ENCODE peak calls at places on chromosomes 5 and 9, in nine cellular contexts. Q is pancreas, J is cardiac muscle cell, C is BE2C, Y is right lobe of liver, A is heart left ventricle, K is HCT116, W is left ventricle myocardium inferior, X is body of pancreas. N is an unnamed sample.
A peak's percentile ranks its signal among the peaks of the same experiment; 100 is the strongest.

GRCh38 chr5:10666531-10667305 is 94.3 kb downstream of the DAP start:
- DNase-seq in J (no peak), Y (no peak), Q (no peak), X (no peak), K (no peak), A (no peak), C (no peak), W (no peak), N (no peak)

GRCh38 chr9:35814106-35814840 is 569 bp downstream of the HINT2 start:
- DNase-seq in W (peak; percentile 75), Y (peak; percentile 90), X (peak; percentile 81), C (peak; percentile 71), J (peak; percentile 84), A (peak; percentile 68), K (no peak), Q (peak; percentile 85), N (peak; percentile 81)

GRCh38 chr5:135264451-135265445 is 134.3 kb downstream of the MACROH2A1 start:
- DNase-seq in Y (no peak), A (no peak), W (no peak), X (no peak), C (no peak), J (no peak), Q (no peak), K (no peak), N (no peak)

GRCh38 chr9:114034663-114035062 is 43.4 kb downstream of the AMBP start:
- DNase-seq in A (no peak), J (no peak), W (no peak), C (no peak), Q (no peak), Y (peak; percentile 32), X (peak; percentile 1), K (no peak), N (no peak)

GRCh38 chr5:137619191-137619870 is 116.6 kb downstream of the KLHL3 start:
- DNase-seq in J (no peak), C (peak; percentile 95), W (peak; percentile 85), Q (no peak), Y (no peak), K (no peak), X (peak; percentile 49), A (peak; percentile 76), N (no peak)

GRCh38 chr5:87423755-87424154 is 11.0 kb upstream of the CCNH start:
- DNase-seq in C (no peak), W (no peak), A (no peak), J (no peak), X (no peak), Q (no peak), Y (no peak), K (no peak), N (no peak)

GRCh38 chr5:115349001-115349817 is 52.8 kb upstream of the CCDC112 start:
- DNase-seq in Y (peak; percentile 74), K (peak; percentile 36), A (no peak), J (no peak), W (no peak), C (no peak), X (peak; percentile 68), Q (no peak), N (peak; percentile 35)

GRCh38 chr5:139402561-139403158 is 1.2 kb downstream of the SPATA24 start:
- DNase-seq in Q (peak; percentile 23), W (no peak), C (peak; percentile 53), J (no peak), A (no peak), Y (peak; percentile 48), K (peak; percentile 19), X (no peak), N (no peak)

GRCh38 chr9:122572456-122572855 is 10.7 kb downstream of the OR1L8 start:
- DNase-seq in Y (no peak), K (no peak), A (no peak), J (no peak), Q (no peak), W (no peak), X (no peak), C (no peak), N (no peak)

GRCh38 chr5:116650544-116650943 is 75.9 kb upstream of the SEMA6A start:
- DNase-seq in A (no peak), X (peak; percentile 8), Q (no peak), K (no peak), J (no peak), W (no peak), Y (no peak), C (no peak), N (no peak)

GRCh38 chr5:30502277-30502676 is 691.2 kb upstream of the CDH6 start:
- DNase-seq in Y (no peak), J (no peak), X (no peak), A (no peak), C (no peak), Q (no peak), K (no peak), W (no peak), N (no peak)

GRCh38 chr5:150763023-150763793 is 4.4 kb upstream of the DCTN4 start:
- DNase-seq in X (peak; percentile 61), K (no peak), J (peak; percentile 33), Y (peak; percentile 71), A (peak; percentile 39), C (peak; percentile 76), W (peak; percentile 57), Q (no peak), N (no peak)

GRCh38 chr5:178149199-178149932 is 4.3 kb downstream of the NHP2 start:
- DNase-seq in W (no peak), J (no peak), A (no peak), C (no peak), Y (no peak), X (no peak), Q (no peak), K (no peak), N (no peak)

GRCh38 chr5:94157704-94158608 is 416.6 kb upstream of the POU5F2 start:
- DNase-seq in C (no peak), K (no peak), W (no peak), Y (no peak), A (no peak), J (no peak), Q (no peak), X (no peak), N (no peak)

GRCh38 chr9:21454149-21454548 is 13.9 kb downstream of the IFNA1 start:
- DNase-seq in X (no peak), A (no peak), J (no peak), W (no peak), Q (no peak), K (no peak), Y (no peak), C (no peak), N (no peak)

GRCh38 chr5:139181835-139182452 is 16.2 kb downstream of the SIL1 start:
- DNase-seq in Q (no peak), Y (no peak), A (no peak), X (no peak), C (peak; percentile 37), J (no peak), K (peak; percentile 36), W (no peak), N (no peak)

GRCh38 chr5:90939208-90939607 is 380.6 kb downstream of the ADGRV1 start:
- DNase-seq in J (no peak), A (no peak), K (no peak), C (no peak), Q (no peak), X (no peak), W (no peak), Y (no peak), N (no peak)

GRCh38 chr9:85716031-85716877 is 25.5 kb downstream of the AGTPBP1 start:
- DNase-seq in K (no peak), C (no peak), A (no peak), W (no peak), Q (no peak), J (no peak), X (no peak), Y (no peak), N (no peak)
- TF ChIP-seq CTCF in K (peak; percentile 49), C (peak; percentile 42), A (no peak), W (peak; percentile 9), Q (no peak), J (peak; percentile 15), X (no peak), Y (no peak), N (no peak)

DNA sequence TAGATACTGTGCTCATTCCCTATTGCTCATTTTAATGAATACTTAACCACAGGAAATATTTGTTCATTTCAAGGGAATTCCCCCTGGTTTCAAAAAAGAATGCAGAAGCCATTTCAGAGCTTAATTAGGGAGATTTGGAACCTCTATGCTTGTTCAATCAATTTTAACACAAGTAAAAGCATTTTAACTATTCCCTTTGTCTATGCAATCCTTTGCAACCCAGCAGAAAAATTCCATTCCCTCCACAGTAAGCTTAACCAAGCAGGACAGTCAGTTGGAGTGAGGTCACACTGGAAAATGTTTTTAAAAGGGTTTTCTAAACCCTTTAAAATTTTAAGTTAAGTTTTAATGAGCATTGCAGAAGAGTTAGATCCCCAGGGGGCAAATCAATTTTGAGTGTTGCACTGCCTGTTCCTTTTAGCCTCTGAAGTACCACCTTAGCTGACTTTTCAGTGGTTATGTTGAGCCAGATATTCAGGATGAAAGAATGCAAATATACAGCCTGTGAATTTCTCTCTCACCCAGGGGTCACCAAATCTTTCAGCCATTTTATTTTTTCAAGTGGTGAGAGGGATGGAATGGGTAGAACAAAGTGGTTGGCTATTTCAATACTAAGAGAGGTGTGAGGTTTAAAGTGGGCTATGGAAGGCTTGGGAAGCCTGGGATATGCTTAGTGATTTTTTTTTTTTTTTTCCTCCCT is 356.2 kb upstream of the NUDT12 start:
- DNase-seq in A (no peak), Y (no peak), C (no peak), X (no peak), Q (no peak), W (no peak), J (no peak), K (no peak), N (no peak)
- H3K4me3 ChIP-seq in A (no peak overlapping the region), Y (no peak overlapping the region), C (no peak overlapping the region), X (no peak overlapping the region), Q (no peak overlapping the region), W (no peak overlapping the region), J (no peak overlapping the region), K (no peak overlapping the region), N (no peak overlapping the region)

DNA sequence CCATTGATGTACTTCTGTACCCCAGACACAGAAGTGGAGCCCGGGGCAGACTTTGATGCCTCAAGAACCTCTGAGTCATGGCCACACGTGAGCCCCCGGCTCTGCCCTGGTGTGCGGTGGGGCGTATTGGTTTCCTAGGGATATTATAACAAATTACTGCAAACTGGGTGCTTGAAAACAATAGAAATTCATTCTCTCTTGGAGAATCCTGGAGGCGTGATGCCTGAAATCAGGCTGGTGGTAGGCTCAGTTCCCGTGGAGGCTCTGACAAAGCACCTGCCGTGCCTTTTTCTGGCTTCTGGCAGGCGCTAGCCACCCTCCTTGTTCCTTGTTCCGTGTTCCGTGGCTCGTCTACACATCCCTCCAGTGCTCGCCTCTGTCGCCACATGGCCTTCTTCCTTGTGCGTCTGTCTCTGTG is 24.2 kb downstream of the NEK6 start:
- DNase-seq in C (no peak), W (no peak), Y (no peak), J (no peak), K (no peak), A (no peak), X (no peak), Q (no peak), N (peak; percentile 70)
- H3K4me1 ChIP-seq in C (no peaks in the 10 kb centered on the region), W (peaks cover 86% of the 10 kb centered on the region), Y (peaks cover 83% of the 10 kb centered on the region), J (no peaks in the 10 kb centered on the region), K (peaks cover 62% of the 10 kb centered on the region), A (peaks cover 73% of the 10 kb centered on the region), X (peaks cover 64% of the 10 kb centered on the region), Q (peaks cover 58% of the 10 kb centered on the region), N (peaks cover 48% of the 10 kb centered on the region)

DNA sequence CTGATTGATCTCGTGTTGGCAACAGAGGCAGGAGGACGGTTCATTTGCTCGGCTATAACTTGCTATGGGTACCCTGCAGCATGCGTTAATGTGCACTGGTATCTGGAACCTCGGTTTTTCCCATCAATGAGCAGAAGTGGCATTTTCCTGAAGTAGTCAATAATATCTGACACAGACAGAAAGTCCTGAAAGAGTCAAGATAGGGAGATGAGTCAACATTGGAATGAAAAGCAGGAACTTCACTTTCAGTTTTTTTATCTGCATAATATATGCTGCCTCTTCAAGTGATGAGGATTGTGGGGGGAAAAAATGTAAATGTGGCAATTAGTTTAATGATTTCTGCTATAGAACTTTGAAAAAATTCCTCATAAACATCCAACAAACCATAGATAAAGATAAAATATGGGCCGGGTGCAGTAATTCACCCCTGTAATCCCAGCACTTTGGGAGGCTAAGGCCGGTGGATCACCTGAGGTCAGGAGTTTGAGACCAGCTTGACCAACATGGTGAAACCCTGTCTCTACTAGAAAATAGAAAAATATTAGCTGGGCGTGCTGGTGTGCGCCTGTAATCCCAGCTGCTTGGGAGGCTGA is 15.9 kb downstream of the C5orf58 start:
- DNase-seq in Q (no peak), W (no peak), A (no peak), Y (no peak), C (no peak), J (no peak), K (no peak), X (no peak), N (no peak)
- TF ChIP-seq CTCF in Q (no peak), W (no peak), A (no peak), Y (no peak), C (no peak), J (no peak), K (no peak), X (no peak), N (no peak)